ENCODE peak calls at places on chromosomes 3 and 15, in four cellular contexts. P is stimulated activated CD4-positive, alpha-beta T cell treated with anti-CD3 and anti-CD28 coated beads, Interleukin-1b, Interleukin-23, amount 100 ng/mL, for 1 hour; H is stimulated activated CD8-positive, alpha-beta memory T cell treated with anti-CD3 and anti-CD28 coated beads, Interleukin-15, amount 100 ng/mL, for 48 hours; J is GM12864. O is an unnamed sample.

GRCh38 chr3:21013566-21013965 is 737.4 kb downstream of the ZNF385D start:
- DNase-seq in P (no peak), H (no peak), J (no peak), O (no peak)

GRCh38 chr15:44711356-44712107 is at the start of gene B2M:
- DNase-seq in P (peak; percentile 93), H (peak; percentile 85), J (peak; percentile 95), O (peak; percentile 72)

GRCh38 chr3:196159952-196160804 is 51.0 kb downstream of the ZDHHC19 start:
- DNase-seq in P (no peak), H (no peak), J (peak; percentile 72), O (no peak)

GRCh38 chr3:46903341-46904302 is 26.1 kb downstream of the PTH1R start:
- DNase-seq in P (no peak), H (no peak), J (no peak), O (no peak)

GRCh38 chr15:90191795-90192494 is 9.2 kb upstream of the SEMA4B start:
- DNase-seq in P (no peak), H (no peak), J (peak; percentile 51), O (no peak)

GRCh38 chr15:80695099-80695910 is at the start of gene ABHD17C:
- DNase-seq in P (peak; percentile 22), H (peak; percentile 23), J (no peak), O (no peak)

GRCh38 chr15:49558924-49559323 is 61.7 kb downstream of the FAM227B start:
- DNase-seq in P (no peak), H (no peak), J (no peak), O (no peak)

GRCh38 chr15:78301813-78302212 is 2.4 kb upstream of the SKIC8 start:
- DNase-seq in P (no peak), H (no peak), J (no peak), O (no peak)

GRCh38 chr3:132723024-132723462 is 834 bp upstream of the NPHP3 start:
- DNase-seq in P (no peak), H (no peak), J (no peak), O (no peak)

GRCh38 chr3:65745306-65745705 is 293.4 kb downstream of the MAGI1 start:
- DNase-seq in P (no peak), H (no peak), J (no peak), O (peak; percentile 20)

GRCh38 chr3:194481525-194482195 is 5.1 kb downstream of the ATP13A3 start:
- DNase-seq in P (no peak), H (no peak), J (no peak), O (no peak)

GRCh38 chr15:56150204-56150603 is 93.5 kb downstream of the RFX7 start:
- DNase-seq in P (no peak), H (no peak), J (no peak), O (no peak)

GRCh38 chr3:129599607-129600006 is 6.9 kb downstream of the PLXND1 start:
- DNase-seq in P (no peak), H (no peak), J (no peak), O (no peak)

GRCh38 chr3:111999924-112000835 is 1.5 kb downstream of the TAGLN3 start:
- DNase-seq in P (no peak), H (no peak), J (no peak), O (no peak)

GRCh38 chr15:27499719-27500118 is 528.7 kb downstream of the GABRG3 start:
- DNase-seq in P (no peak), H (no peak), J (no peak), O (no peak)

GRCh38 chr3:181756645-181757044 is 44.9 kb downstream of the SOX2 start:
- DNase-seq in P (no peak), H (no peak), J (no peak), O (no peak)

GRCh38 chr3:99850608-99851007 is 32.9 kb downstream of the CMSS1 start:
- DNase-seq in P (no peak), H (no peak), J (no peak), O (no peak)

O was measured in cerebellar nuclear complex.